ENCODE peak calls at places on chromosomes 1 and 21, in eight cellular contexts. E is K562, Q is HCT116, F is A549, W is endothelial cell of umbilical vein, S is GM12878, M is H1, L is HepG2. X is an unnamed sample.

GRCh38 chr21:27507695-27508094 is 540.8 kb upstream of the ADAMTS5 start:
- DNase-seq in E (no peak), Q (no peak), F (no peak), W (no peak), S (no peak), M (no peak), L (no peak), X (no peak)

GRCh38 chr1:242523968-242524570 is 428 bp downstream of the PLD5 start:
- DNase-seq in E (peak; percentile 58), Q (no peak), F (peak; percentile 70), W (peak; percentile 3), S (no peak), M (peak; percentile 85), L (no peak), X (no peak)

GRCh38 chr1:2983706-2984398 is 37.4 kb upstream of the ACTRT2 start:
- DNase-seq in E (no peak), Q (no peak), F (no peak), W (no peak), S (no peak), M (no peak), L (no peak), X (no peak)

GRCh38 chr1:7573481-7573880 is 197.6 kb upstream of the VAMP3 start:
- DNase-seq in E (no peak), Q (no peak), F (no peak), W (no peak), S (no peak), M (no peak), L (no peak), X (no peak)

GRCh38 chr1:22143065-22143514 is at the start of gene WNT4:
- DNase-seq in E (peak; percentile 95), Q (no peak), F (no peak), W (no peak), S (no peak), M (peak; percentile 74), L (no peak), X (no peak)

GRCh38 chr1:43932786-43933385 is 715 bp upstream of the ARTN start:
- DNase-seq in E (no peak), Q (no peak), F (no peak), W (no peak), S (no peak), M (no peak), L (no peak), X (peak; percentile 14)

GRCh38 chr1:100982783-100983182 is 42.8 kb downstream of the DPH5 start:
- DNase-seq in E (no peak), Q (no peak), F (no peak), W (no peak), S (no peak), M (no peak), L (no peak), X (no peak)

GRCh38 chr21:46392921-46393320 is 65.8 kb upstream of the DIP2A start:
- DNase-seq in E (no peak), Q (no peak), F (no peak), W (no peak), S (no peak), M (no peak), L (no peak), X (no peak)

GRCh38 chr1:55285849-55286248 is 70.7 kb upstream of the USP24 start:
- DNase-seq in E (no peak), Q (peak; percentile 57), F (peak; percentile 51), W (peak; percentile 27), S (no peak), M (no peak), L (no peak), X (no peak)

GRCh38 chr1:154760469-154760933 is 109.6 kb downstream of the KCNN3 start:
- DNase-seq in E (peak; percentile 83), Q (peak; percentile 28), F (peak; percentile 44), W (peak; percentile 19), S (no peak), M (peak; percentile 93), L (peak; percentile 17), X (peak; percentile 25)

GRCh38 chr1:184437306-184437705 is 50.5 kb downstream of the C1orf21 start:
- DNase-seq in E (no peak), Q (no peak), F (no peak), W (no peak), S (no peak), M (no peak), L (no peak), X (no peak)

GRCh38 chr1:44049839-44050238 is 18.6 kb upstream of the SLC6A9 start:
- DNase-seq in E (no peak), Q (no peak), F (peak; percentile 50), W (peak; percentile 12), S (no peak), M (no peak), L (no peak), X (no peak)

GRCh38 chr1:150999051-150999674 is 7.5 kb downstream of the MINDY1 start:
- DNase-seq in E (peak; percentile 67), Q (no peak), F (no peak), W (peak; percentile 46), S (no peak), M (no peak), L (no peak), X (no peak)

GRCh38 chr1:172775598-172776570 is 117.0 kb downstream of the FASLG start:
- DNase-seq in E (no peak), Q (no peak), F (no peak), W (no peak), S (no peak), M (no peak), L (no peak), X (no peak)

GRCh38 chr1:47434051-47434842 is 3.6 kb upstream of the FOXD2 start:
- DNase-seq in E (no peak), Q (no peak), F (no peak), W (peak; percentile 39), S (no peak), M (no peak), L (no peak), X (no peak)

DNA sequence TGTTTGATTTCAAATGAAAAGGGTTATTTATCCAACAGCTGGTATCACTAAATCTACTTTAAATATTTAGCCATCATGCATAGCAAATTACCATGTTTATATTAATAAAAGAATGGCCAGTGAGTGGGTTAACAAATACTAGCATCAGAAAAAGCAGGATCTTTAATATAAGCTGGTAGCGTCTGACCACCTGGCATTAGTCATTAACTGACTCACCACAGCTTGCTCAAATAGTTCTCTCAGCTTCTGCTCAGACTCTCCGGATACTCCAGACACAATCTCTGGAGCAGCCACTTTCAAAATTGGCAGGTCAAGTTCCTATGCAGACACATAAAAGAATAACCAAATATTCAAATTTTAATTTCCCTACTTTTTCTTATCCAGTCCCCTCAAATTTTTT is 29.6 kb downstream of the NVL start:
- DNase-seq in E (no peak), Q (no peak), F (peak; percentile 45), W (peak; percentile 66), S (no peak), M (no peak), L (no peak), X (peak; percentile 14)
- TF ChIP-seq MAX in E (no peak), Q (no peak), F (no peak), W (no peak), S (no peak), M (no peak), L (no peak), X (no peak)

GRCh38 chr1:12145616-12146342 is 21.0 kb upstream of the TNFRSF1B start:
- DNase-seq in E (no peak), Q (no peak), F (no peak), W (no peak), S (no peak), M (no peak), L (no peak), X (no peak)
- TF ChIP-seq POLR2A in E (no peak), Q (no peak), F (no peak), W (no peak), S (peak; percentile 53), M (no peak), L (no peak), X (no peak)

DNA sequence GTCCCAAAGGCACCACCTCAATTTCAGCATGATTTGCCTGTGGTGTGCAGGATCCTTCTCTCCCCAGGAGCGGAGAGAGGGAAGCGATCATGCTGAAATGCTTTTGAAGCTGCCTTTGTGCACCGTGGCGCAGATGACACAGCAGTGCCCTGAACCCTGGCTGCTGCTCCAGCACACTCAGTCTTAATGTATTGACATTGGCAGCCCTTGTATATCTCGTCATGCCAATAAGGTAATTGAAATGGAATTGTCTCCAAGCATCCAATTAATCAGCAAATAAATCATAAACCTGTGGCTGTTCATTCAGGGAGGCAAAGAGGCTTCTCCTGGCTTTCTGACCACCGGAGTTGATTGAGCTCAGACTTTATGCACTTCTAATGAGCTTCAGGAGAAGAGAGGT is 139.8 kb downstream of the KAZN start:
- DNase-seq in E (no peak), Q (no peak), F (no peak), W (no peak), S (no peak), M (no peak), L (no peak), X (no peak)
- TF ChIP-seq MAX in E (no peak), Q (no peak), F (no peak), W (no peak), S (no peak), M (no peak), L (no peak), X (no peak)

GRCh38 chr1:156123356-156124196 is 9.1 kb downstream of the LMNA start:
- DNase-seq in E (peak; percentile 69), Q (peak; percentile 91), F (peak; percentile 95), W (peak; percentile 99), S (peak; percentile 46), M (peak; percentile 76), L (peak; percentile 93), X (peak; percentile 84)

GRCh38 chr1:156124557-156125483 is 10.3 kb downstream of the LMNA start:
- DNase-seq in E (no peak), Q (no peak), F (peak; percentile 85), W (no peak), S (peak; percentile 52), M (no peak), L (no peak), X (peak; percentile 87)

GRCh38 chr1:156122086-156122485 is 7.6 kb downstream of the LMNA start:
- DNase-seq in E (no peak), Q (no peak), F (no peak), W (no peak), S (no peak), M (no peak), L (no peak), X (no peak)

GRCh38 chr1:156121441-156121840 is 6.9 kb downstream of the LMNA start:
- DNase-seq in E (no peak), Q (no peak), F (no peak), W (no peak), S (no peak), M (no peak), L (no peak), X (no peak)

DNA sequence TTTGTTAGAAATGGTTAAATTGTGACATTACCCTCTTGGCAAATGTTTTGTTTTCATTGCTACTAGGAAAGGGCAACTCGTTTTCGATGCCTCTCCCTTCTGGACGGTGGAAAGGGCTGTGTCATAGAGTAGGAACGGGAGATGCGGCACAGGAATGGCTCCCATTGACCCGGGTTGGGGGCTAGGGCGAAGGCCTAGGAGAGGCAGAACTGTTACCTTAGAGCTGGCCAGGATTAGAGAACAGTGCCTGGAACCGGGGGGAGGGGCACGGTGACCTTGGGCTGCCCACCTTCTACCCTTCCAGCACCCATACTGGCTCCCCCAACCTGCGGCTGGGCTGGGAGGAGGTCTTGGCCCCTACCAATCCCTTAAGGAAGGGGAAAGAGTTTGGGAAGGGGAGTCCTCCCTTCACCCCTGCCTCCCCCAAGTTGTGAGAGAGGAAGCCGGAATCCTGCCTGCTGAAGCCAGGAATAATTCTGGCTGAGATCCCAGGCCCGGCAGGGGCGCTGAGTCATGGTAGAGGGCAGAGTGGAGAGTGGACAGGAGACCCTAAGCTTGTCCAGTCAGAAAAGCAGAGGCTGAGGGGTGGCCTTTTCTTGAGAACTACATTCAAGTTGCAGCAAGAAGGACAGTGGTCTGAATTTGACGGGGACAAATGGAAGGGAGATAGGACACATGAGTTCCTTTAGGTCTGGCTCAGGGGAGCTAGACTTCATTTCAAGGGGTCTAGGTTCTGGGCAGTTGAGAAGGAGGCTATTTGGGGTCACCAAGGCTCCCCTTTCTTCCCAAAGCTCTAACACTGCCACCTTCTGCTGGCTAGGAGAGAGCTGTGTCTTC is 8.2 kb downstream of the LMNA start:
- DNase-seq in E (peak; percentile 62), Q (no peak), F (peak; percentile 87), W (peak; percentile 97), S (no peak), M (no peak), L (peak; percentile 70), X (no peak)
- TF ChIP-seq POLR2A in E (peak; percentile 36), Q (no peak), F (no peak), W (peak; percentile 25), S (no peak), M (no peak), L (no peak), X (no peak)